ENCODE peak calls at places on chromosomes 16 and 17, in seven cellular contexts. U is MM.1S, J is GM23248, Q is neural progenitor cell, V is OCI-LY7, D is HCT116, O is GM23338. W is an unnamed sample.

GRCh38 chr17:82380860-82381702 is 9.5 kb downstream of the UTS2R start:
- DNase-seq in Q (no peak), D (no peak), J (peak; percentile 79), O (no peak), V (no peak), U (no peak), W (peak; percentile 27)

GRCh38 chr17:73874008-73874407 is 229.8 kb upstream of the SDK2 start:
- DNase-seq in D (no peak), V (no peak), Q (no peak), J (no peak), U (no peak), O (no peak), W (no peak)

GRCh38 chr17:73471924-73472323 is 160.1 kb upstream of the CDC42EP4 start:
- DNase-seq in V (no peak), O (no peak), U (no peak), Q (no peak), D (no peak), J (no peak), W (no peak)

GRCh38 chr17:21280081-21280518 is 4.4 kb upstream of the MAP2K3 start:
- DNase-seq in D (peak; percentile 60), J (peak; percentile 89), V (peak; percentile 91), U (peak; percentile 88), O (peak; percentile 84), Q (peak; percentile 87), W (peak; percentile 91)

GRCh38 chr16:17305694-17306093 is 165.1 kb downstream of the XYLT1 start:
- DNase-seq in Q (no peak), V (no peak), U (no peak), D (no peak), J (no peak), O (no peak), W (no peak)

GRCh38 chr16:307691-308312 is 24.8 kb downstream of the PDIA2 start:
- DNase-seq in Q (no peak), J (no peak), O (no peak), D (no peak), V (no peak), U (no peak), W (no peak)

GRCh38 chr16:48246066-48246465 is 1.3 kb downstream of the ABCC11 start:
- DNase-seq in U (no peak), D (no peak), V (no peak), Q (no peak), O (no peak), J (peak; percentile 31), W (no peak)

GRCh38 chr16:85438981-85439639 is 174.0 kb upstream of the GSE1 start:
- DNase-seq in Q (no peak), O (no peak), D (no peak), V (no peak), U (no peak), J (no peak), W (no peak)

GRCh38 chr16:50103764-50104163 is 38.0 kb downstream of the HEATR3 start:
- DNase-seq in V (no peak), Q (no peak), O (no peak), J (peak; percentile 53), D (no peak), U (no peak), W (no peak)

GRCh38 chr17:68533887-68534700 is 21.9 kb downstream of the PRKAR1A start:
- DNase-seq in V (peak; percentile 28), U (peak; percentile 76), Q (no peak), J (peak; percentile 83), O (peak; percentile 52), D (no peak), W (peak; percentile 72)

GRCh38 chr16:56631197-56631596 is 1.3 kb upstream of the MT1M start:
- DNase-seq in D (no peak), J (no peak), Q (no peak), O (no peak), U (no peak), V (no peak), W (no peak)

GRCh38 chr17:3690094-3690715 is 5.8 kb downstream of the P2RX5 start:
- DNase-seq in V (no peak), O (no peak), D (no peak), U (no peak), Q (no peak), J (no peak), W (no peak)

GRCh38 chr17:3693099-3693498 is 2.9 kb downstream of the P2RX5 start:
- DNase-seq in D (no peak), V (no peak), O (no peak), Q (no peak), J (no peak), U (no peak), W (no peak)

GRCh38 chr17:3693829-3694231 is 2.1 kb downstream of the P2RX5 start:
- DNase-seq in O (no peak), J (no peak), D (no peak), Q (no peak), V (peak; percentile 67), U (peak; percentile 24), W (no peak)

GRCh38 chr17:3691539-3692166 is 4.3 kb downstream of the P2RX5 start:
- DNase-seq in U (no peak), D (no peak), V (peak; percentile 59), Q (no peak), J (no peak), O (peak; percentile 66), W (no peak)

GRCh38 chr17:3692346-3692745 is 3.6 kb downstream of the P2RX5 start:
- DNase-seq in Q (no peak), U (no peak), D (no peak), J (no peak), O (peak; percentile 65), V (no peak), W (no peak)
- TF ChIP-seq EZH2phosphoT487 in Q (no peak), U (no peak), D (no peak), J (no peak), O (no peak), V (no peak), W (no peak)

GRCh38 chr17:79658811-79659207 is 48.0 kb upstream of the RBFOX3 start:
- DNase-seq in V (peak; percentile 12), O (peak; percentile 85), J (peak; percentile 38), U (no peak), Q (peak; percentile 77), D (peak; percentile 43), W (peak; percentile 32)
- TF ChIP-seq EZH2phosphoT487 in V (no peak), O (no peak), J (no peak), U (no peak), Q (no peak), D (no peak), W (no peak)

DNA sequence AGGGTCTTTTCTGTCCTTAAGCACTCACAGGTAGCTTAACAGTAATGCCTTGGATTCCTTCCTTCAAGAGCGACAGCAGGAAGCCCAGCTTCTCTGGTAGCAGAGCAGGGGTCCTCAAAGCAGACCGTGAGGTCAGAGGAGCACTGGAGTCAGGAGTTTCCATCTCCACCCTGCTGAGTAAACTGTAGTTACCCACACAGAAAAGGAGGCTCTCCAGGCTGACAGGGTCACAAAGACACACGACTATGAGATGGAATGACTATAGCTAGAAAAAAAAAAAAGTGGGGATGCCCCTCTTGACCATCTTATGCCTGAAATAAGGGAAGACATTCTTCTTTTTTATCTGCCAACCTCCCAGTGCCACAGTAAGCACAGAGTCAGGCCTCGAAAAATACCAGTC is 707.6 kb downstream of the MAF start:
- DNase-seq in Q (no peak), D (no peak), J (no peak), O (no peak), U (no peak), V (no peak), W (no peak)
- TF ChIP-seq EZH2phosphoT487 in Q (no peak), D (no peak), J (no peak), O (no peak), U (no peak), V (no peak), W (no peak)

GRCh38 chr17:50920891-50921595 is 54.9 kb upstream of the TOB1 start:
- DNase-seq in O (no peak), V (no peak), J (no peak), D (no peak), Q (peak; percentile 61), U (no peak), W (no peak)

GRCh38 chr17:50920041-50920410 is 53.9 kb upstream of the TOB1 start:
- DNase-seq in U (no peak), V (no peak), D (no peak), J (no peak), O (no peak), Q (no peak), W (peak; percentile 42)

GRCh38 chr17:50918071-50918932 is 52.1 kb upstream of the TOB1 start:
- DNase-seq in O (no peak), Q (no peak), D (no peak), V (no peak), U (no peak), J (no peak), W (no peak)

GRCh38 chr17:50918933-50919296 is 52.8 kb upstream of the TOB1 start:
- DNase-seq in J (peak; percentile 62), D (no peak), Q (no peak), U (no peak), O (no peak), V (no peak), W (no peak)

GRCh38 chr17:50919321-50920040 is 53.3 kb upstream of the TOB1 start:
- DNase-seq in O (peak; percentile 81), D (no peak), Q (peak; percentile 86), U (peak; percentile 88), J (peak; percentile 96), V (peak; percentile 47), W (peak; percentile 95)
- TF ChIP-seq EZH2phosphoT487 in O (no peak), D (no peak), Q (no peak), U (no peak), J (no peak), V (no peak), W (no peak)

GRCh38 chr16:4101421-4102275 is 14.6 kb downstream of the ADCY9 start:
- DNase-seq in U (no peak), O (no peak), Q (no peak), D (no peak), V (no peak), J (no peak), W (no peak)
- TF ChIP-seq EZH2phosphoT487 in U (no peak), O (no peak), Q (no peak), D (no peak), V (no peak), J (no peak), W (no peak)

DNA sequence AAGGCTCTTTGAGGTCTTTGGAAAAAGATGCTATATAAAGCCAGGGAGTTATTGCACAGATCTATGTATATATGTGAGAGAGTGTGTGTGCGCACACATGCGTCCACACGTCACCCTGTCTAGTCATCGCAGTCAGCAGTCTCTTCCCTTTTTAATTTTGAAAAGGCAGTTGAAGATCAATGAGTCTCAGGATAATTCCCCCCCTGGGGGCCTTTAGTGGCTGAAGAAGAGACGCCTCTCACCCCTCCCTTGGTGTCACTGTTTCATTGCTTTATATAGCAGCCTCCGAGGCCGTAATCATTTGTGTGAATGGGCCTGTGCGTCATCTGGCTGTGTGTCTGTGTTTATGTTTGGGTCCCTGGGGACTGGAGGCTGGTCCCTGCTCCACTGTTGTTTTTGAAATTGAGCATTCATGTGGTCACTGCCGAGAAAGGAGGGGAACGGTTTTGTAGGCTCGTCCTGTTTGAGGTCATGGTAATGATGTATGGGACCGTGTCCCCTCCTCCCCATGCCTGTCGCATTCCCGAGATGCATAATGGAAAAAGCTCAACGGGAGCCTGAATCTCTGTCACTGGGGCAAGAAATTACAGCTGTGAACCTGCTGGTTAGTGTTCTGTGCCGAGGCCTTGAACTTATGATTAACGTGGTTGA is 143.9 kb downstream of the SNX29 start:
- DNase-seq in J (no peak), Q (no peak), O (no peak), U (no peak), D (no peak), V (no peak), W (no peak)
- TF ChIP-seq EZH2phosphoT487 in J (no peak), Q (no peak), O (no peak), U (no peak), D (no peak), V (no peak), W (no peak)

W was measured in PC-3.